ENCODE peak calls at places on chromosome 15, in five cellular contexts. One of them, this sample, is unnamed.
A peak's percentile ranks its signal among the peaks of the same experiment; 100 is the strongest.

GRCh38 chr15:79886119-79886518 is 10.7 kb downstream of the MTHFS start:
- DNase-seq in NCI-H524 treated with DMSO at 0.1 percent for 48 hours: no peak
- DNase-seq in anterior cingulate cortex: no peak
- DNase-seq in endothelial cell: no peak
- DNase-seq in heart left ventricle: no peak
- DNase-seq in this sample: no peak

GRCh38 chr15:35936284-35936683 is 390.3 kb upstream of the DPH6 start:
- DNase-seq in NCI-H524 treated with DMSO at 0.1 percent for 48 hours: no peak
- DNase-seq in anterior cingulate cortex: no peak
- DNase-seq in endothelial cell: no peak
- DNase-seq in heart left ventricle: no peak
- DNase-seq in this sample: no peak

GRCh38 chr15:66805207-66805975 is 103.4 kb downstream of the SMAD6 start:
- DNase-seq in NCI-H524 treated with DMSO at 0.1 percent for 48 hours: no peak
- DNase-seq in anterior cingulate cortex: no peak
- DNase-seq in endothelial cell: no peak
- DNase-seq in heart left ventricle: no peak
- DNase-seq in this sample: no peak

GRCh38 chr15:64635486-64635815 is 139.9 kb downstream of the RBPMS2 start:
- DNase-seq in NCI-H524 treated with DMSO at 0.1 percent for 48 hours: no peak
- DNase-seq in anterior cingulate cortex: no peak
- DNase-seq in endothelial cell: no peak
- DNase-seq in heart left ventricle: no peak
- DNase-seq in this sample: peak; percentile 54

GRCh38 chr15:78004919-78005634 is 72.4 kb downstream of the TBC1D2B start:
- DNase-seq in NCI-H524 treated with DMSO at 0.1 percent for 48 hours: peak; percentile 65
- DNase-seq in anterior cingulate cortex: peak; percentile 47
- DNase-seq in endothelial cell: no peak
- DNase-seq in heart left ventricle: peak; percentile 89
- DNase-seq in this sample: peak; percentile 85

GRCh38 chr15:63353887-63354286 is 27.8 kb downstream of the CA12 start:
- DNase-seq in NCI-H524 treated with DMSO at 0.1 percent for 48 hours: no peak
- DNase-seq in anterior cingulate cortex: no peak
- DNase-seq in endothelial cell: no peak
- DNase-seq in heart left ventricle: no peak
- DNase-seq in this sample: no peak

GRCh38 chr15:69597061-69597592 is 144.5 kb downstream of the RPLP1 start:
- DNase-seq in NCI-H524 treated with DMSO at 0.1 percent for 48 hours: no peak
- DNase-seq in anterior cingulate cortex: no peak
- DNase-seq in endothelial cell: no peak
- DNase-seq in heart left ventricle: no peak
- DNase-seq in this sample: no peak

GRCh38 chr15:48096813-48097212 is 24.0 kb upstream of the SLC24A5 start:
- DNase-seq in NCI-H524 treated with DMSO at 0.1 percent for 48 hours: no peak
- DNase-seq in anterior cingulate cortex: no peak
- DNase-seq in endothelial cell: no peak
- DNase-seq in heart left ventricle: no peak
- DNase-seq in this sample: no peak

GRCh38 chr15:80194186-80194585 is 41.4 kb downstream of the FAH start:
- DNase-seq in NCI-H524 treated with DMSO at 0.1 percent for 48 hours: no peak
- DNase-seq in anterior cingulate cortex: no peak
- DNase-seq in endothelial cell: no peak
- DNase-seq in heart left ventricle: no peak
- DNase-seq in this sample: no peak

GRCh38 chr15:101055411-101055810 is 136.3 kb downstream of the LRRK1 start:
- DNase-seq in NCI-H524 treated with DMSO at 0.1 percent for 48 hours: no peak
- DNase-seq in anterior cingulate cortex: no peak
- DNase-seq in endothelial cell: no peak
- DNase-seq in heart left ventricle: no peak
- DNase-seq in this sample: no peak

GRCh38 chr15:68987120-68987519 is 27.4 kb upstream of the NOX5 start:
- DNase-seq in NCI-H524 treated with DMSO at 0.1 percent for 48 hours: no peak
- DNase-seq in anterior cingulate cortex: no peak
- DNase-seq in endothelial cell: no peak
- DNase-seq in heart left ventricle: no peak
- DNase-seq in this sample: no peak

GRCh38 chr15:45021331-45021730 is 1.7 kb upstream of the SORD start:
- DNase-seq in NCI-H524 treated with DMSO at 0.1 percent for 48 hours: no peak
- DNase-seq in anterior cingulate cortex: no peak
- DNase-seq in endothelial cell: no peak
- DNase-seq in heart left ventricle: no peak
- DNase-seq in this sample: no peak

GRCh38 chr15:91253605-91254004 is 153.5 kb downstream of the SV2B start:
- DNase-seq in NCI-H524 treated with DMSO at 0.1 percent for 48 hours: no peak
- DNase-seq in anterior cingulate cortex: no peak
- DNase-seq in endothelial cell: no peak
- DNase-seq in heart left ventricle: no peak
- DNase-seq in this sample: no peak

GRCh38 chr15:65130941-65131340 is 2.7 kb downstream of the PDCD7 start:
- DNase-seq in NCI-H524 treated with DMSO at 0.1 percent for 48 hours: no peak
- DNase-seq in anterior cingulate cortex: no peak
- DNase-seq in endothelial cell: no peak
- DNase-seq in heart left ventricle: no peak
- DNase-seq in this sample: no peak

GRCh38 chr15:52011711-52012144 is 7.3 kb upstream of the MAPK6 start:
- DNase-seq in NCI-H524 treated with DMSO at 0.1 percent for 48 hours: no peak
- DNase-seq in anterior cingulate cortex: no peak
- DNase-seq in endothelial cell: peak; percentile 12
- DNase-seq in heart left ventricle: no peak
- DNase-seq in this sample: no peak

GRCh38 chr15:48946088-48946839 is 17.5 kb downstream of the SHC4 start:
- DNase-seq in NCI-H524 treated with DMSO at 0.1 percent for 48 hours: no peak
- DNase-seq in anterior cingulate cortex: no peak
- DNase-seq in endothelial cell: no peak
- DNase-seq in heart left ventricle: no peak
- DNase-seq in this sample: no peak

GRCh38 chr15:99925661-99926461 is 192.6 kb upstream of the LYSMD4 start:
- DNase-seq in NCI-H524 treated with DMSO at 0.1 percent for 48 hours: peak; percentile 10
- DNase-seq in anterior cingulate cortex: no peak
- DNase-seq in endothelial cell: peak; percentile 25
- DNase-seq in heart left ventricle: peak; percentile 78
- DNase-seq in this sample: no peak

GRCh38 chr15:77859491-77860060 is 217.9 kb downstream of the TBC1D2B start:
- DNase-seq in NCI-H524 treated with DMSO at 0.1 percent for 48 hours: no peak
- DNase-seq in anterior cingulate cortex: no peak
- DNase-seq in endothelial cell: no peak
- DNase-seq in heart left ventricle: no peak
- DNase-seq in this sample: no peak

GRCh38 chr15:37837276-37837675 is 97.2 kb upstream of the TMCO5A start:
- DNase-seq in NCI-H524 treated with DMSO at 0.1 percent for 48 hours: no peak
- DNase-seq in anterior cingulate cortex: no peak
- DNase-seq in endothelial cell: no peak
- DNase-seq in heart left ventricle: no peak
- DNase-seq in this sample: no peak

GRCh38 chr15:68774521-68775293 is 46.0 kb downstream of the ANP32A start:
- DNase-seq in NCI-H524 treated with DMSO at 0.1 percent for 48 hours: no peak
- DNase-seq in anterior cingulate cortex: no peak
- DNase-seq in endothelial cell: no peak
- DNase-seq in heart left ventricle: peak; percentile 58
- DNase-seq in this sample: no peak

GRCh38 chr15:91966181-91966552 is 112.7 kb downstream of the SLCO3A1 start:
- DNase-seq in NCI-H524 treated with DMSO at 0.1 percent for 48 hours: no peak
- DNase-seq in anterior cingulate cortex: no peak
- DNase-seq in endothelial cell: no peak
- DNase-seq in heart left ventricle: no peak
- DNase-seq in this sample: no peak

GRCh38 chr15:75007216-75007615 is 11.9 kb downstream of the SCAMP5 start:
- DNase-seq in NCI-H524 treated with DMSO at 0.1 percent for 48 hours: no peak
- DNase-seq in anterior cingulate cortex: no peak
- DNase-seq in endothelial cell: no peak
- DNase-seq in heart left ventricle: no peak
- DNase-seq in this sample: no peak

GRCh38 chr15:68506071-68506470 is 72.7 kb upstream of the CORO2B start:
- DNase-seq in NCI-H524 treated with DMSO at 0.1 percent for 48 hours: no peak
- DNase-seq in anterior cingulate cortex: no peak
- DNase-seq in endothelial cell: no peak
- DNase-seq in heart left ventricle: no peak
- DNase-seq in this sample: no peak

GRCh38 chr15:44735482-44736260 is 657 bp upstream of the TRIM69 start:
- DNase-seq in NCI-H524 treated with DMSO at 0.1 percent for 48 hours: no peak
- DNase-seq in anterior cingulate cortex: no peak
- DNase-seq in endothelial cell: no peak
- DNase-seq in heart left ventricle: peak; percentile 64
- DNase-seq in this sample: no peak

GRCh38 chr15:74216949-74217348 is 14.4 kb upstream of the STRA6 start:
- DNase-seq in NCI-H524 treated with DMSO at 0.1 percent for 48 hours: no peak
- DNase-seq in anterior cingulate cortex: no peak
- DNase-seq in endothelial cell: no peak
- DNase-seq in heart left ventricle: no peak
- DNase-seq in this sample: no peak

GRCh38 chr15:85059734-85060133 is 78.1 kb downstream of the PDE8A start:
- DNase-seq in NCI-H524 treated with DMSO at 0.1 percent for 48 hours: no peak
- DNase-seq in anterior cingulate cortex: no peak
- DNase-seq in endothelial cell: no peak
- DNase-seq in heart left ventricle: no peak
- DNase-seq in this sample: no peak

GRCh38 chr15:74664028-74664616 is 31.7 kb downstream of the EDC3 start:
- DNase-seq in NCI-H524 treated with DMSO at 0.1 percent for 48 hours: no peak
- DNase-seq in anterior cingulate cortex: no peak
- DNase-seq in endothelial cell: no peak
- DNase-seq in heart left ventricle: no peak
- DNase-seq in this sample: no peak

GRCh38 chr15:86203462-86203861 is 123.8 kb downstream of the AGBL1 start:
- DNase-seq in NCI-H524 treated with DMSO at 0.1 percent for 48 hours: no peak
- DNase-seq in anterior cingulate cortex: no peak
- DNase-seq in endothelial cell: no peak
- DNase-seq in heart left ventricle: no peak
- DNase-seq in this sample: no peak

GRCh38 chr15:43966646-43967045 is 139.8 kb downstream of the WDR76 start:
- DNase-seq in NCI-H524 treated with DMSO at 0.1 percent for 48 hours: no peak
- DNase-seq in anterior cingulate cortex: no peak
- DNase-seq in endothelial cell: no peak
- DNase-seq in heart left ventricle: no peak
- DNase-seq in this sample: no peak

GRCh38 chr15:29774900-29775299 is 47.4 kb downstream of the TJP1 start:
- DNase-seq in NCI-H524 treated with DMSO at 0.1 percent for 48 hours: no peak
- DNase-seq in anterior cingulate cortex: no peak
- DNase-seq in endothelial cell: no peak
- DNase-seq in heart left ventricle: no peak
- DNase-seq in this sample: no peak